ENCODE peak calls at places on chromosomes 12 and 14, in nine cellular contexts. J is K562, V is IMR-90, C is suprapubic skin, M is adrenal gland, O is gastrocnemius medialis, N is ovary, D is Peyer's patch, X is stomach. K is an unnamed sample.

GRCh38 chr12:14239350-14239934 is 126.0 kb upstream of the ATF7IP start:
- DNase-seq in O (peak; percentile 29), M (peak; percentile 65), N (no peak), X (no peak), C (no peak), J (no peak), V (no peak), D (peak; percentile 54), K (peak; percentile 22)

GRCh38 chr14:69852897-69853296 is 26.3 kb upstream of the SMOC1 start:
- DNase-seq in J (no peak), X (no peak), N (no peak), D (no peak), V (no peak), C (no peak), O (no peak), M (no peak), K (no peak)

GRCh38 chr14:20679907-20680306 is 4.5 kb upstream of the RNASE4 start:
- DNase-seq in M (peak; percentile 45), O (no peak), N (peak; percentile 41), J (peak; percentile 52), X (no peak), V (peak; percentile 37), D (no peak), C (no peak), K (no peak)

GRCh38 chr12:122064780-122065588 is 13.6 kb upstream of the MLXIP start:
- DNase-seq in D (no peak), J (peak; percentile 94), C (no peak), M (no peak), O (no peak), N (peak; percentile 80), V (peak; percentile 86), X (no peak), K (peak; percentile 79)

GRCh38 chr14:64891839-64892375 is 12.2 kb upstream of the SPTB start:
- DNase-seq in N (no peak), X (no peak), V (peak; percentile 77), J (peak; percentile 72), M (no peak), C (no peak), D (peak; percentile 52), O (no peak), K (no peak)

GRCh38 chr12:7433276-7433822 is 10.6 kb downstream of the CD163L1 start:
- DNase-seq in N (no peak), V (peak; percentile 84), M (no peak), X (no peak), C (no peak), O (no peak), J (no peak), D (no peak), K (no peak)

GRCh38 chr12:30622509-30622908 is 73.2 kb downstream of the IPO8 start:
- DNase-seq in O (no peak), J (peak; percentile 9), C (no peak), M (no peak), D (no peak), V (peak; percentile 73), X (no peak), N (no peak), K (no peak)

GRCh38 chr14:40374221-40374620 is 942.0 kb upstream of the FBXO33 start:
- DNase-seq in N (no peak), V (no peak), J (no peak), X (no peak), O (no peak), D (no peak), M (no peak), C (no peak), K (no peak)

GRCh38 chr14:93994919-93995682 is 2.0 kb upstream of the CCDC197 start:
- DNase-seq in M (peak; percentile 86), X (peak; percentile 38), D (no peak), C (no peak), O (peak; percentile 94), V (peak; percentile 88), J (no peak), N (peak; percentile 35), K (no peak)

GRCh38 chr12:4269279-4269991 is 4.1 kb upstream of the CCND2 start:
- DNase-seq in C (peak; percentile 88), O (peak; percentile 46), N (peak; percentile 83), V (peak; percentile 29), M (peak; percentile 84), D (peak; percentile 96), X (peak; percentile 68), J (peak; percentile 84), K (peak; percentile 92)

GRCh38 chr12:46124848-46125619 is 134.7 kb upstream of the SCAF11 start:
- DNase-seq in D (peak; percentile 76), X (peak; percentile 41), V (peak; percentile 87), O (peak; percentile 41), C (no peak), M (peak; percentile 53), J (peak; percentile 78), N (peak; percentile 77), K (no peak)

GRCh38 chr12:31034372-31034771 is 39.3 kb upstream of the DDX11 start:
- DNase-seq in O (no peak), X (no peak), M (no peak), N (no peak), J (no peak), V (no peak), D (no peak), C (no peak), K (no peak)

GRCh38 chr14:26719514-26719913 is 121.7 kb upstream of the NOVA1 start:
- DNase-seq in J (no peak), D (no peak), M (no peak), V (peak; percentile 38), O (no peak), C (no peak), X (no peak), N (no peak), K (no peak)

GRCh38 chr12:12333980-12334709 is 15.9 kb downstream of the MANSC1 start:
- DNase-seq in M (peak; percentile 45), N (peak; percentile 43), V (peak; percentile 46), X (peak; percentile 65), D (peak; percentile 81), C (peak; percentile 70), O (peak; percentile 20), J (peak; percentile 64), K (peak; percentile 67)

GRCh38 chr12:94498073-94498472 is 38.4 kb upstream of the CEP83 start:
- DNase-seq in M (no peak), O (no peak), V (no peak), D (no peak), N (no peak), J (peak; percentile 9), X (no peak), C (no peak), K (no peak)

GRCh38 chr14:100586520-100587247 is 533 bp downstream of the BEGAIN start:
- DNase-seq in V (no peak), C (peak; percentile 48), O (no peak), N (peak; percentile 9), X (no peak), J (peak; percentile 41), D (peak; percentile 46), M (no peak), K (peak; percentile 56)

GRCh38 chr14:32077081-32078029 is at the start of gene ARHGAP5:
- DNase-seq in C (peak; percentile 84), J (no peak), M (peak; percentile 48), X (peak; percentile 27), D (peak; percentile 70), N (peak; percentile 56), O (peak; percentile 38), V (peak; percentile 14), K (peak; percentile 46)

DNA sequence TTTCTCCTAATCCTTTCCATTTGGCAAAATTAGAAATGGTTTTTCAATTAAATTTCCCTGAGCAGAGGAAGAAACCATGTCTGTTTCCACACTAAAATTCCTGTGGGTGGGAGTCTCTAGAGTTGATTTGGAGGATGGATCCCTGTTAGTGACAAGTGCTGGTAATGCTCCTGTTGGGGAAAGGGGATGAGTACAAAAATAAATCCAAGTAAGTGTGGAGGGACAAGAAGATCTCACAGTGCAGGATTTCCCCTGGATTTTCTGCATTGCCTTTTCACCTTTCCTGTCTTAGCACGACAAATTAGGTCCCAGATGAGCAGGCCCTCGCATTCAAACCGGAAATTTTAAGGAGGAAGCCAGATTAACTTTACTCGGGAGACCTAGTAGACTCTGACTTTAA is 107.5 kb downstream of the DAD1 start:
- DNase-seq in V (no peak), D (no peak), N (no peak), O (no peak), C (no peak), M (no peak), X (no peak), J (no peak), K (no peak)
- H3K27ac ChIP-seq in V (no peak overlapping the region), D (no peak overlapping the region), N (no peak overlapping the region), O (peak overlapping the region; percentile 6), C (peak overlapping the region; percentile 55), M (no peak overlapping the region), X (peak overlapping the region; percentile 46), J (no peak overlapping the region), K (peak overlapping the region; percentile 62)

GRCh38 chr14:105184461-105184860 is 3.3 kb upstream of the NUDT14 start:
- DNase-seq in O (no peak), D (no peak), M (no peak), X (no peak), N (no peak), J (no peak), C (no peak), V (no peak), K (no peak)
- H3K4me1 ChIP-seq in O (peaks cover 5% of the 10 kb centered on the region), D (peaks cover 4% of the 10 kb centered on the region), M (peaks cover 11% of the 10 kb centered on the region), X (peaks cover 19% of the 10 kb centered on the region), N (peaks cover 2% of the 10 kb centered on the region), J (peaks cover 43% of the 10 kb centered on the region), C (peaks cover 26% of the 10 kb centered on the region), V (peaks cover 2% of the 10 kb centered on the region), K (peaks cover 14% of the 10 kb centered on the region)

GRCh38 chr12:97168804-97169203 is 261.7 kb downstream of the NEDD1 start:
- DNase-seq in X (no peak), O (no peak), N (no peak), V (no peak), J (no peak), C (no peak), M (no peak), D (no peak), K (no peak)
- TF ChIP-seq POLR2A in X (no peak), O (no peak), N (no peak), V (no peak), J (no peak), C (no peak), M (no peak), D (no peak), K (no peak)

DNA sequence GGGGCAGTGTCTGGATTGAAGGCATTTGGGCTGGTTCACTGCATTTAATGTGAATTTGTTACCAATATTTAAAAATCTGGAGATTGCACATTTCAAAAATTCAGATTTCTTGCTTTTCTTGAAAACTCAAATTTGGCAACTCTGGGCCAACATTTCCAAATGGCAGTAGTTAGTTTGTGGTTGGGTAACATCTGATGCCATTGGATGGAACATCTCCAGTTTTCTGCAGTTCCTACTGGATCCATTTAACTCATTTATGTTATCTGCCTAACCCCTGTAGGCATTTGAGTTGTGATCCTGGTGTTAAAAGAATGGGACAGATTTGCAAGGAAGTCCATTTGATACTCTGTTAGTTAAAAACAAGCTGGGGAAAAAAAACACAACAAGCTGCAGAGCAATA is 7.8 kb downstream of the EIF2B2 start:
- DNase-seq in C (no peak), X (no peak), N (no peak), D (no peak), V (no peak), M (no peak), O (no peak), J (no peak), K (no peak)
- H3K27ac ChIP-seq in C (no peak overlapping the region), X (no peak overlapping the region), N (no peak overlapping the region), D (no peak overlapping the region), V (no peak overlapping the region), M (no peak overlapping the region), O (peak overlapping the region; percentile 78), J (no peak overlapping the region), K (no peak overlapping the region)

DNA sequence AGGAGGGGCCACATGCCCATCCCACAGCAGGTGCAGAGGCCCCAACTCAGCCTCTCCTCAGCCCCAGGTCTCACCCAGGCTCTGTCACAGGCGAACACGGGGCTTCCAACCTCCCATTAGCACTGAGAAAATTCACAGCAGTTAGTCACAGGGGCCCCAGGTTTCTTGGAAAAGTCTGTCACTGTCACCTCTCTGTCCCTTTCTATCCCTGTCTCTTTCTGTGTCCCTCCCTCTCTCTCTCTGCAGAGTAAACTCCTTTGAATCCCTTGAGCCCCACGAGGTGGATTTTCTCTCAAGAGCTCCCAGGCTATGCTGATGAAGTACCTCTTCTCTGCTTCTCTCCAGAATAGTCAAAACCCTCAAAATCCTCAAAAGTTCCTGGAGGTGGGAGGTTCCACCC is 14.0 kb upstream of the ENDOU start:
- DNase-seq in D (no peak), O (no peak), M (no peak), X (no peak), V (no peak), J (peak; percentile 52), C (no peak), N (no peak), K (no peak)
- H3K4me1 ChIP-seq in D (peaks cover 23% of the 10 kb centered on the region), O (peaks cover 44% of the 10 kb centered on the region), M (peaks cover 52% of the 10 kb centered on the region), X (peaks cover 53% of the 10 kb centered on the region), V (peaks cover 18% of the 10 kb centered on the region), J (peaks cover 64% of the 10 kb centered on the region), C (peaks cover 87% of the 10 kb centered on the region), N (peaks cover 36% of the 10 kb centered on the region), K (peaks cover 85% of the 10 kb centered on the region)

K was measured in heart left ventricle.